ENCODE peak calls at places on chromosomes 6 and 20, in seven cellular contexts. U, G, A, V, H, S and X are unnamed samples.

GRCh38 chr6:84805145-84805544 is 40.7 kb upstream of the TBX18 start:
- DNase-seq in U (peak), V (no peak), S (no peak), G (no peak), A (no peak), H (no peak), X (no peak)

GRCh38 chr20:24772667-24773066 is 176.4 kb upstream of the CST7 start:
- DNase-seq in S (no peak), U (no peak), H (no peak), A (no peak), V (no peak), G (no peak), X (no peak)

GRCh38 chr6:35287671-35288396 is 9.8 kb upstream of the DEF6 start:
- DNase-seq in G (no peak), V (no peak), A (no peak), S (no peak), H (peak), U (no peak), X (no peak)

GRCh38 chr20:59560588-59561227 is 43.6 kb upstream of the PHACTR3 start:
- DNase-seq in S (no peak), H (no peak), U (peak), G (peak), A (no peak), V (peak), X (peak)

GRCh38 chr20:9147553-9148024 is 78.7 kb downstream of the PLCB4 start:
- DNase-seq in V (no peak), H (peak), A (no peak), U (peak), G (no peak), S (no peak), X (peak)

GRCh38 chr20:46128310-46129151 is 10.4 kb downstream of the CD40 start:
- DNase-seq in S (no peak), G (peak), A (no peak), H (peak), U (no peak), V (peak), X (peak)

GRCh38 chr6:146875927-146876270 is 277.1 kb downstream of the ADGB start:
- DNase-seq in S (no peak), A (no peak), H (no peak), G (no peak), V (no peak), U (no peak), X (no peak)

GRCh38 chr6:134175532-134176282 is 123.3 kb upstream of the SLC2A12 start:
- DNase-seq in V (peak), S (no peak), G (peak), A (peak), H (peak), U (peak), X (peak)

GRCh38 chr20:5658897-5659296 is 91.3 kb upstream of the SHLD1 start:
- DNase-seq in S (no peak), A (no peak), V (no peak), G (peak), U (peak), H (peak), X (peak)

GRCh38 chr6:132161283-132161682 is 210.1 kb upstream of the CCN2 start:
- DNase-seq in G (peak), S (no peak), H (peak), U (peak), A (no peak), V (peak), X (peak)

GRCh38 chr6:112502348-112503130 is 155.4 kb downstream of the RFPL4B start:
- DNase-seq in U (no peak), V (peak), G (peak), A (no peak), S (no peak), H (peak), X (peak)

GRCh38 chr6:85592044-85592443 is 1.6 kb downstream of the SNX14 start:
- DNase-seq in H (no peak), V (no peak), S (no peak), A (no peak), U (no peak), G (no peak), X (no peak)

GRCh38 chr6:33718713-33719112 is 7.2 kb upstream of the UQCC2 start:
- DNase-seq in S (no peak), V (no peak), A (no peak), G (no peak), U (peak), H (no peak), X (no peak)

GRCh38 chr20:37992802-37993538 is 40.3 kb downstream of the TTI1 start:
- DNase-seq in A (peak), G (peak), U (peak), V (peak), S (no peak), H (peak), X (peak)

GRCh38 chr6:41901882-41902519 is 6.8 kb upstream of the USP49 start:
- DNase-seq in S (no peak), A (no peak), U (no peak), G (peak), V (peak), H (no peak), X (no peak)

GRCh38 chr6:118720125-118720473 is 68.7 kb upstream of the CEP85L start:
- DNase-seq in V (no peak), G (no peak), H (no peak), U (no peak), A (no peak), S (no peak), X (no peak)

GRCh38 chr6:26216886-26217713 is 129.9 kb downstream of the HFE start:
- DNase-seq in U (no peak), V (peak), A (peak), S (no peak), G (peak), H (peak), X (peak)

GRCh38 chr20:32966881-32967781 is 37.1 kb downstream of the SUN5 start:
- DNase-seq in V (no peak), H (no peak), U (no peak), S (no peak), G (no peak), A (no peak), X (no peak)

GRCh38 chr6:24918641-24919403 is 16.9 kb downstream of the RIPOR2 start:
- DNase-seq in V (no peak), G (peak), A (no peak), H (no peak), S (no peak), U (no peak), X (no peak)

GRCh38 chr6:92479821-92480220 is 939.5 kb downstream of the EPHA7 start:
- DNase-seq in H (peak), U (no peak), G (no peak), A (no peak), V (no peak), S (no peak), X (no peak)

GRCh38 chr6:41136911-41137310 is 17.2 kb downstream of the TREML1 start:
- DNase-seq in U (no peak), S (no peak), A (no peak), V (no peak), H (no peak), G (no peak), X (no peak)

GRCh38 chr20:57483287-57484050 is 41.5 kb downstream of the CTCFL start:
- DNase-seq in V (no peak), U (no peak), S (no peak), H (no peak), G (no peak), A (no peak), X (no peak)

GRCh38 chr6:141000917-141001316 is 1131.8 kb upstream of the GJE1 start:
- DNase-seq in G (no peak), H (no peak), S (no peak), V (no peak), U (no peak), A (no peak), X (no peak)

GRCh38 chr20:36145877-36146707 is 8.4 kb upstream of the EPB41L1 start:
- DNase-seq in A (no peak), U (no peak), V (no peak), G (no peak), H (peak), S (no peak), X (no peak)

GRCh38 chr6:139376054-139376355 is 1.6 kb upstream of the CITED2 start:
- DNase-seq in V (no peak), G (no peak), U (no peak), A (no peak), H (peak), S (no peak), X (peak)

GRCh38 chr20:58800134-58800650 is 50.5 kb downstream of the GNAS-AS1 start:
- DNase-seq in A (no peak), S (no peak), H (peak), V (peak), G (peak), U (no peak), X (no peak)

GRCh38 chr6:33672808-33673207 is 38.7 kb downstream of the UQCC2 start:
- DNase-seq in H (peak), A (peak), S (no peak), V (peak), U (peak), G (peak), X (peak)

GRCh38 chr6:40936810-40937209 is 102.2 kb downstream of the UNC5CL start:
- DNase-seq in A (peak), S (no peak), H (peak), G (no peak), U (peak), V (no peak), X (peak)

GRCh38 chr6:88422831-88423230 is 256.7 kb upstream of the CNR1 start:
- DNase-seq in H (no peak), S (no peak), V (no peak), U (no peak), A (no peak), G (peak), X (no peak)

GRCh38 chr6:5260111-5260620 is 584 bp downstream of the LYRM4 start:
- DNase-seq in H (peak), U (peak), A (peak), G (peak), S (no peak), V (peak), X (peak)

GRCh38 chr6:28597217-28597835 is 71.6 kb downstream of the GPX5 start:
- DNase-seq in A (peak), V (peak), S (no peak), U (peak), H (peak), G (peak), X (peak)

GRCh38 chr6:13554929-13555333 is 19.5 kb upstream of the SIRT5 start:
- DNase-seq in A (no peak), H (peak), V (peak), G (peak), S (no peak), U (no peak), X (peak)

GRCh38 chr6:56399672-56400263 is 152.4 kb upstream of the COL21A1 start:
- DNase-seq in A (no peak), S (no peak), V (no peak), U (no peak), H (no peak), G (no peak), X (peak)

DNA sequence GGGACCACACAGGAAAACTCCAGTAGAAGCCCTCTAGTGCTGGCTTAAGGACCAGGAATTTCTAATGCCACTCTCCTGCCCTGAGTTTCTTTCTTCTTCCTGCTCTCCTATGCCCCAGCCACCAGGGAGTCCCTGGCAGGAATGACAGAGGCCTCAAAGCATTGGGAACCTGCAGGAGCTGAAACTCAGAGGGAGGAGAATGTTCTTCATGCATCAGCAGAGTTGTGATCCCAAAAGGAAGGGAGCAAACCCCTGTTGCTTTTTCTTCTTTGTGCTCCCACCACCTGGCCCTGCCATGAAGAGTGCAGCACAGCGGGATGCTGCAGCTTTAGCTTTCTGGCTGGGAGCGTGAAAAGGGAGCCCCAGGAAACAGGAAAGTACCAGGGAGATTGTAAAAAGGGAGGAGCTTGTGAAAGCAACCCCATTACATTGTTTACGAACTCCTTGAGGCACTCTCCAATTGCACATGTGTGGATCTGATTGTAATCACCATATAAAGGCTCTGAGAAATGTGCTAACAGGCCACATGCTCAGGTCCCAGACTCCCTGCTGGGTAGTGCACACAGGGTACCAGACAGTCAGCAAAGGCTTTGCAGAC is 34.7 kb upstream of the FKBP1A start:
- DNase-seq in V (peak), G (peak), A (peak), U (no peak), H (no peak), S (peak), X (no peak)
- H3K4me2 ChIP-seq in V (peak), G (peak), A (no peak), U (no peak), H (no peak), S (peak), X (no peak)

DNA sequence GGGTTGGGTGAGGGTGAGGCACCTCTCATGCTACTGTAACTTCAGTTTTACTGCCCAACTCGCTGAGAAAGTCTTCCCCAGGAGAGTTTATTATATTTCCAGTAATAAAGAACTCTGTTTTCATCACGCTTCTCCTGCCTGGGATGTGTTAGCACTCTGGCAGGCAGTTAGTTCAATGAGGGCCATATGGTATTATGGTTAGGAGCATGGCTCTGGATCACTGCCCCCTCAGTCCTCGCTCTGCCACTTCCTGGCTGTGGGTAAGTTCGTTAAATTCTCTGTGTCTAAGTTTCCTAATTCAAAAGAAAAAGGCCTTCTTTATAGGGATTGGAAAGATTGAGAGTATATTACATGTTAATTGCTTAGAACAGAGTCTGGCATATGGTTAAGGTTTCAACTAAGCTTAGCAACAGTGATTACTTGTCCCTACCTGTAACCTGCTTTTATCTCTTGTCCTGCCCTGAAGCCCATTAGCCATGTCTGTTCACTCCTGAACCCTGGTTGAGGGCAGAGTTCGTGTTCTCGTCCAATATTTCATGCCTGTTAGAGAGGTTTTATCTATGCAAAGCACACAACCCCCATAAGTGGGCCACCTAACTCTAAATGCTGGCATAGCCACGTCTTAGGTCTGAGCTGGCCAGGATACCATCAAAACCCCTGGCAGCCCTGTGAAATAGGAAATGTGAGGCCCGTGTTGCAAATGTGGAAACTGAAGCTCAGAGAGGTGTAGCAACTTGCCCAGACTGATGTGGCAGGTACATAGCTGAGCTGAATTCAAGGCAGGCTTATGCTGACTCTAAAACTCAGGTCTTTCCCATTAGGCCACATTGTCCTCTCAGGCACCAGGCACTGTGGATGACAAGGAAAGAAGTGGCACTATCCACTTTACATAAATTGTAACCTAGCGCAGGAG is 342.4 kb upstream of the JARID2 start:
- DNase-seq in G (no peak), V (no peak), A (no peak), U (peak), S (no peak), H (no peak), X (no peak)
- H2AFZ ChIP-seq in G (no peak), V (no peak), A (no peak), U (peak), S (no peak), H (no peak), X (no peak)

DNA sequence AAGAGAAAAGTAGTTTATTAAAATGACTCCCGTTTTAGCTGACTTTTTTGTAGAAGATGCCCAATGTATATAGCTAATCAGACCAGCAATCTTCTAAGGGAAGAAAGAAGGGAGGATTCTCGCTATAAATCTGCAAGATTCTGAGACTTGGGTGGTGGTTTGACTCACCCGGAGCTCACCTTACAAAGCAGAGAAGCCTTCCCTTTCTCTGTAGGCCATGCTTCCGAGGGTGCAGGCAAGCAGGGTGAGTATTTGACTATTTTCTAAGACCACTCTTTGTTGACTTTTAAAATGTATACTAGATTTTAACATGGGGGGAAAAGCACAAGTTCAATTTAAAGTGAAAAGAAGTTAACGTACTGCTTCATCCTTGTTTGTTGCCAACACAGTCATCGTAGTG is 2.7 kb downstream of the OLIG3 start:
- DNase-seq in G (no peak), S (no peak), V (peak), H (no peak), U (no peak), A (no peak), X (no peak)
- TF ChIP-seq EZH2 in G (no peak), S (no peak), V (no peak), H (no peak), U (no peak), A (no peak), X (no peak)

DNA sequence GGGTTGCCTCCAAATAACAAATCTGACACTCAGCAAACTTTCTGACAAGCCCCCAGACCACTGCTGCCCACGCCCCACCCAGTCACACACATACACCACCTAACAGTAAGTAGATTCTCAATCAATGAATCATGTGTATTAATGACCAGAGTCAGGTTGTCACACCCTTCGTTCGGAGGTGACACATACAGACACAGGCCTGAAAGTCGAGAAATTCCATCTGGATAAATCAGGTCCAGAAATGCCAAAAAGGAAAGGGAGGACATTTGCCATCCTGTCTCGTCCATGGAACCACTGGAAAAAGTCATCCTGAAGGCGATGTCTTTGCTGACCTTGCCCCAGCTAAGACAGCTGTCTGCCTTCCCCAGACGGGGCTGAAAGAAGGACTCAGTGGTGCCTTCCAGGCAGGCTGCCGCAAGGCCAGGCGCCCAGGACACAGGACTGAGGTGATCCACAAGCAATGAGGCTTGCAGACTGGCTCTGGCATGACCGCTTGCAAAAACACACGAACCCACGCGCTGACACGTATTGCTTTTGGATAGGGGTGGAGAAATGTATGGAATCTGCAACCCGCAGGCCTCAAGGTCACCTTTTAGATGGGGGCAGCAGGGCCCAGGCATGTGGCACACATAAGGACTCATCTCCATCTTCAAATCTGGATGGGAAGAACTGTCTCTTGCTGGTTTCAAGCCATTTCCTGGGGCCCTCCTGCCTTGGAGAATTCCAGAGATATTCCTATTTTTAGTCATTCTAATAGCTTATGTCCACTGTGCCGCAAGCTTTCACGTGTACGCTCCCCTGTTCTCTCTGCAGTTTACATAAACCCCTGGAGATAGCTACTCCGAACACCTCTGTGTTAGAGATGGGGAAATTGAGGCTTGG is 9.0 kb downstream of the NFATC2 start:
- DNase-seq in A (peak), U (peak), G (no peak), S (no peak), V (no peak), H (peak), X (no peak)
- H3K4me2 ChIP-seq in A (peak), U (peak), G (no peak), S (no peak), V (no peak), H (no peak), X (no peak)

DNA sequence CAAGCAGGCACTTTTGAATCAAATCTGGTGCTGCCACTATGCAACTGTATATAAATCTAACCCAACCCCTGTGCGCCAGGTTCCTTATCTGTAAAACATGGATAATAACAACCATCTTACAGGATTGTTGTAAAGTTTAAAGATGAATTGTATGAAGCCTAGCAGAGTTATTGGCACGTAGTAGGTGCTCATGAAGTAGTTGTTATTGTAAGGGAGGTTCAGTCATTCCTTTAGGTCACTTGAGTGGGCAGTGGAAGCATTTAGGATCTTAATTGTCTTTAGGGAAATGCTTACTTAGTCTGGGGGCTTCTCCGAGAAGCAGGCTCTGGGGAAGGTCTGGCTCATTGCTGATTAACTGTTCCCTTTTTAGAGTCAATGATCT is 29.8 kb upstream of the PKIG start:
- DNase-seq in A (no peak), V (no peak), S (no peak), U (no peak), H (no peak), G (no peak), X (no peak)
- H2AFZ ChIP-seq in A (no peak), V (no peak), S (no peak), U (no peak), H (no peak), G (no peak), X (no peak)

GRCh38 chr20:21516861-21517565 is 3.1 kb upstream of the NKX2-2 start:
- DNase-seq in H (no peak), G (peak), U (no peak), V (peak), A (no peak), S (no peak), X (no peak)
- TF ChIP-seq EZH2 in H (peak), G (peak), U (no peak), V (peak), A (no peak), S (peak), X (peak)